ENCODE peak calls at places on chromosome 17, in six cellular contexts. Q, J, A, O, Z and D are unnamed samples.

GRCh38 chr17:59643159-59643857 is 23.6 kb downstream of the CLTC start:
- DNase-seq in Q (no peak), J (no peak), A (no peak), O (no peak), Z (no peak), D (no peak)

GRCh38 chr17:39461911-39462641 is 790 bp downstream of the CDK12 start:
- DNase-seq in Q (peak), J (no peak), A (peak), O (no peak), Z (no peak), D (no peak)

GRCh38 chr17:55273579-55274370 is 9.0 kb downstream of the HLF start:
- DNase-seq in Q (no peak), J (no peak), A (no peak), O (no peak), Z (no peak), D (no peak)

GRCh38 chr17:66275651-66276050 is 26.8 kb upstream of the PRKCA start:
- DNase-seq in Q (no peak), J (peak), A (peak), O (peak), Z (no peak), D (no peak)

GRCh38 chr17:58576679-58577367 is 62.4 kb upstream of the MTMR4 start:
- DNase-seq in Q (no peak), J (no peak), A (no peak), O (peak), Z (no peak), D (no peak)

GRCh38 chr17:2212328-2212981 is 91.1 kb downstream of the SMG6 start:
- DNase-seq in Q (no peak), J (no peak), A (no peak), O (no peak), Z (no peak), D (no peak)

GRCh38 chr17:38967290-38967738 is at the start of gene FBXO47:
- DNase-seq in Q (peak), J (peak), A (peak), O (peak), Z (peak), D (no peak)

GRCh38 chr17:72365857-72366415 is 245.1 kb downstream of the SOX9 start:
- DNase-seq in Q (no peak), J (no peak), A (no peak), O (no peak), Z (no peak), D (no peak)

GRCh38 chr17:35760587-35760986 is at the start of gene C17orf50:
- DNase-seq in Q (no peak), J (no peak), A (no peak), O (no peak), Z (no peak), D (no peak)

GRCh38 chr17:77124192-77124908 is 16.4 kb upstream of the SEC14L1 start:
- DNase-seq in Q (no peak), J (no peak), A (peak), O (no peak), Z (no peak), D (no peak)

GRCh38 chr17:43338886-43339516 is 59.8 kb upstream of the ARL4D start:
- DNase-seq in Q (peak), J (no peak), A (peak), O (peak), Z (peak), D (no peak)

GRCh38 chr17:37770631-37771518 is 26.0 kb upstream of the HNF1B start:
- DNase-seq in Q (peak), J (no peak), A (peak), O (peak), Z (no peak), D (no peak)

GRCh38 chr17:72600934-72601333 is 480.1 kb downstream of the SOX9 start:
- DNase-seq in Q (no peak), J (no peak), A (peak), O (no peak), Z (no peak), D (no peak)

GRCh38 chr17:77783991-77784820 is 174.3 kb upstream of the TNRC6C start:
- DNase-seq in Q (no peak), J (no peak), A (no peak), O (no peak), Z (no peak), D (no peak)

GRCh38 chr17:1365445-1366039 is 34.5 kb downstream of the YWHAE start:
- DNase-seq in Q (peak), J (peak), A (peak), O (peak), Z (no peak), D (no peak)

GRCh38 chr17:81493198-81494038 is 19.2 kb downstream of the ACTG1 start:
- DNase-seq in Q (no peak), J (no peak), A (no peak), O (no peak), Z (no peak), D (no peak)

GRCh38 chr17:13594762-13595697 is 6.7 kb downstream of the HS3ST3A1 start:
- DNase-seq in Q (peak), J (peak), A (peak), O (peak), Z (peak), D (no peak)

GRCh38 chr17:57832711-57833596 is 16.9 kb downstream of the MRPS23 start:
- DNase-seq in Q (peak), J (peak), A (peak), O (peak), Z (peak), D (peak)

GRCh38 chr17:49193513-49194296 is 16.7 kb downstream of the GNGT2 start:
- DNase-seq in Q (peak), J (no peak), A (peak), O (peak), Z (peak), D (peak)

GRCh38 chr17:48715496-48716399 is 6.6 kb downstream of the PRAC1 start:
- DNase-seq in Q (no peak), J (no peak), A (no peak), O (no peak), Z (no peak), D (no peak)

GRCh38 chr17:68378202-68379149 is 78.8 kb downstream of the WIPI1 start:
- DNase-seq in Q (peak), J (peak), A (peak), O (peak), Z (no peak), D (no peak)

GRCh38 chr17:51372345-51373004 is 112.1 kb downstream of the UTP18 start:
- DNase-seq in Q (peak), J (no peak), A (peak), O (peak), Z (no peak), D (no peak)

GRCh38 chr17:43800736-43801135 is 20.5 kb downstream of the CFAP97D1 start:
- DNase-seq in Q (no peak), J (no peak), A (no peak), O (no peak), Z (no peak), D (no peak)

GRCh38 chr17:72502940-72503341 is 382.1 kb downstream of the SOX9 start:
- DNase-seq in Q (no peak), J (no peak), A (no peak), O (no peak), Z (no peak), D (no peak)

GRCh38 chr17:17216776-17217175 is 10.6 kb upstream of the PLD6 start:
- DNase-seq in Q (no peak), J (no peak), A (no peak), O (no peak), Z (no peak), D (no peak)

GRCh38 chr17:16470302-16470701 is 21.7 kb downstream of the LRRC75A start:
- DNase-seq in Q (no peak), J (no peak), A (no peak), O (no peak), Z (no peak), D (no peak)

GRCh38 chr17:31588512-31588911 is 197.0 kb downstream of the RAB11FIP4 start:
- DNase-seq in Q (no peak), J (no peak), A (no peak), O (no peak), Z (no peak), D (no peak)

GRCh38 chr17:36731806-36732205 is 130.4 kb downstream of the MRM1 start:
- DNase-seq in Q (no peak), J (no peak), A (no peak), O (no peak), Z (no peak), D (no peak)

GRCh38 chr17:31327534-31328526 is 6.4 kb upstream of the EVI2A start:
- DNase-seq in Q (no peak), J (peak), A (peak), O (no peak), Z (no peak), D (no peak)

GRCh38 chr17:70767102-70767701 is 597.9 kb downstream of the KCNJ2 start:
- DNase-seq in Q (peak), J (peak), A (peak), O (peak), Z (no peak), D (no peak)

GRCh38 chr17:4560837-4561241 is 462 bp upstream of the GGT6 start:
- DNase-seq in Q (no peak), J (no peak), A (no peak), O (no peak), Z (no peak), D (no peak)

GRCh38 chr17:61000911-61001310 is 323.3 kb downstream of the BCAS3 start:
- DNase-seq in Q (no peak), J (peak), A (peak), O (peak), Z (no peak), D (no peak)

GRCh38 chr17:77449908-77450741 is 309.4 kb downstream of the SEC14L1 start:
- DNase-seq in Q (peak), J (no peak), A (peak), O (peak), Z (no peak), D (no peak)

GRCh38 chr17:17379197-17379991 is 76.2 kb downstream of the NT5M start:
- DNase-seq in Q (no peak), J (no peak), A (no peak), O (no peak), Z (no peak), D (no peak)

GRCh38 chr17:496761-497586 is 144.4 kb upstream of the RPH3AL start:
- DNase-seq in Q (no peak), J (no peak), A (no peak), O (no peak), Z (no peak), D (no peak)

GRCh38 chr17:6274310-6274709 is 160.6 kb downstream of the AIPL1 start:
- DNase-seq in Q (no peak), J (no peak), A (no peak), O (no peak), Z (no peak), D (no peak)

GRCh38 chr17:6279659-6280058 is 155.3 kb downstream of the AIPL1 start:
- DNase-seq in Q (no peak), J (no peak), A (no peak), O (peak), Z (no peak), D (no peak)

GRCh38 chr17:6276711-6277110 is 158.2 kb downstream of the AIPL1 start:
- DNase-seq in Q (no peak), J (no peak), A (no peak), O (no peak), Z (no peak), D (no peak)
- TF ChIP-seq CTCF in Q (no peak), J (no peak), A (no peak), O (no peak), Z (no peak), D (no peak)

GRCh38 chr17:50355701-50356341 is 9.9 kb downstream of the XYLT2 start:
- DNase-seq in Q (no peak), J (no peak), A (no peak), O (peak), Z (no peak), D (no peak)
- TF ChIP-seq CTCF in Q (no peak), J (no peak), A (no peak), O (no peak), Z (no peak), D (no peak)

GRCh38 chr17:27950995-27951394 is 57.8 kb upstream of the LYRM9 start:
- DNase-seq in Q (no peak), J (no peak), A (no peak), O (no peak), Z (no peak), D (no peak)
- TF ChIP-seq CTCF in Q (no peak), J (no peak), A (no peak), O (no peak), Z (no peak), D (no peak)

GRCh38 chr17:75759457-75759856 is 5.5 kb downstream of the GALK1 start:
- DNase-seq in Q (no peak), J (no peak), A (no peak), O (peak), Z (no peak), D (no peak)

GRCh38 chr17:75756451-75757085 is 8.4 kb downstream of the GALK1 start:
- DNase-seq in Q (no peak), J (no peak), A (no peak), O (no peak), Z (no peak), D (no peak)

GRCh38 chr17:75755990-75756389 is 9.0 kb downstream of the GALK1 start:
- DNase-seq in Q (no peak), J (no peak), A (no peak), O (no peak), Z (no peak), D (no peak)

GRCh38 chr17:75757086-75757681 is 7.8 kb downstream of the GALK1 start:
- DNase-seq in Q (no peak), J (no peak), A (no peak), O (no peak), Z (no peak), D (no peak)

GRCh38 chr17:75758131-75758905 is 6.7 kb downstream of the GALK1 start:
- DNase-seq in Q (no peak), J (no peak), A (no peak), O (no peak), Z (no peak), D (no peak)
- TF ChIP-seq CTCF in Q (no peak), J (peak), A (peak), O (peak), Z (no peak), D (no peak)

GRCh38 chr17:9110501-9110900 is 89.2 kb downstream of the NTN1 start:
- DNase-seq in Q (no peak), J (no peak), A (no peak), O (no peak), Z (no peak), D (no peak)

GRCh38 chr17:9105068-9105868 is 84.0 kb downstream of the NTN1 start:
- DNase-seq in Q (no peak), J (no peak), A (no peak), O (no peak), Z (no peak), D (no peak)

GRCh38 chr17:9108166-9108565 is 86.9 kb downstream of the NTN1 start:
- DNase-seq in Q (no peak), J (no peak), A (no peak), O (no peak), Z (no peak), D (no peak)

GRCh38 chr17:9109933-9110332 is 88.6 kb downstream of the NTN1 start:
- DNase-seq in Q (no peak), J (no peak), A (no peak), O (no peak), Z (no peak), D (no peak)

DNA sequence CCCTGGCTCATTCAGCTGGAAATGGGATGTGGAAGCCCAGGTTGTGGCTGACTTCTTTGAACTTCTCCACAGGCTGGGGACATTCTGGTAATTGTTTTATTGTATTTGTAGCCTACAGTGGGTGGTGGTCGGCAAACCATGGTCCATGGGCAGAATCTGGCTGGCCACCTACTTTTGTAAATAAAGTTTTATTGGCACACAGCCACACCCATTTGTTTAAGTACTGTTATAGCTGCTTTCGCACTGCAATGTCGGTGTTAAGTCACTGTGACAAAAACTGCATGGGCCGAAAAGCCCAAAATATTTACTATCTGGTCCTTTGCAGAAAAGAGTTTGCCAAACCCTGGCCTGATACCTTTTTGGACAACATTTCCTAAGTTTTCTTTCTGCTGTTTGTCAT is 86.2 kb downstream of the NTN1 start:
- DNase-seq in Q (no peak), J (no peak), A (no peak), O (no peak), Z (no peak), D (no peak)
- TF ChIP-seq CTCF in Q (no peak), J (no peak), A (no peak), O (no peak), Z (no peak), D (no peak)

GRCh38 chr17:82884923-82885322 is 45.1 kb upstream of the ZNF750 start:
- DNase-seq in Q (no peak), J (no peak), A (no peak), O (no peak), Z (no peak), D (no peak)
- TF ChIP-seq CTCF in Q (no peak), J (no peak), A (no peak), O (no peak), Z (no peak), D (no peak)